ENCODE peak calls at places on chromosomes 1 and 21, in six cellular contexts. N, X, Z, L, U and O are unnamed samples. For H3K4me1, the result is how much of the 10 kb centered on the place peaks cover.

GRCh38 chr1:9838946-9839345 is 15.2 kb upstream of the CLSTN1 start:
- DNase-seq in X (no peak), U (no peak), L (no peak), Z (peak), N (no peak), O (no peak)

GRCh38 chr21:26840206-26840605 is 5.0 kb downstream of the ADAMTS1 start:
- DNase-seq in U (no peak), L (no peak), N (no peak), X (no peak), Z (peak), O (no peak)

GRCh38 chr1:155205969-155206593 is 1.6 kb downstream of the THBS3 start:
- DNase-seq in L (no peak), Z (peak), N (no peak), U (no peak), X (no peak), O (no peak)

GRCh38 chr1:228166170-228166936 is 749 bp downstream of the IBA57 start:
- DNase-seq in X (peak), L (peak), N (peak), U (peak), Z (peak), O (no peak)

GRCh38 chr1:48236716-48237470 is 14.4 kb downstream of the SLC5A9 start:
- DNase-seq in X (no peak), U (peak), Z (no peak), N (peak), L (no peak), O (no peak)

GRCh38 chr1:36258960-36259344 is 34.7 kb downstream of the THRAP3 start:
- DNase-seq in Z (no peak), X (no peak), L (no peak), U (peak), N (no peak), O (no peak)

GRCh38 chr1:169694304-169694703 is 17.1 kb downstream of the SELL start:
- DNase-seq in X (no peak), L (no peak), Z (no peak), U (no peak), N (no peak), O (no peak)

GRCh38 chr1:221761354-221762002 is 19.6 kb upstream of the DUSP10 start:
- DNase-seq in L (no peak), N (no peak), U (no peak), X (no peak), Z (no peak), O (no peak)

GRCh38 chr1:2786329-2787162 is 14.9 kb downstream of the TTC34 start:
- DNase-seq in L (peak), Z (peak), X (no peak), N (peak), U (no peak), O (no peak)

GRCh38 chr1:41514381-41514780 is 29.9 kb upstream of the EDN2 start:
- DNase-seq in Z (no peak), L (peak), U (no peak), X (no peak), N (no peak), O (no peak)

GRCh38 chr1:112643080-112643479 is 23.4 kb downstream of the CAPZA1 start:
- DNase-seq in X (no peak), Z (no peak), N (no peak), L (no peak), U (no peak), O (no peak)

GRCh38 chr1:51189421-51190073 is 46.5 kb upstream of the RNF11 start:
- DNase-seq in U (peak), N (peak), Z (no peak), X (no peak), L (peak), O (peak)

GRCh38 chr21:43919871-43920801 is 55.1 kb downstream of the AGPAT3 start:
- DNase-seq in L (no peak), Z (no peak), X (no peak), N (no peak), U (no peak), O (no peak)

GRCh38 chr21:44785620-44786344 is 15.8 kb downstream of the UBE2G2 start:
- DNase-seq in N (no peak), X (no peak), Z (no peak), U (peak), L (no peak), O (no peak)

GRCh38 chr1:113185463-113186104 is 112.6 kb downstream of the LRIG2 start:
- DNase-seq in Z (no peak), L (no peak), N (no peak), X (no peak), U (no peak), O (no peak)

GRCh38 chr1:236522937-236523703 is 662 bp upstream of the LGALS8 start:
- DNase-seq in N (no peak), Z (no peak), U (no peak), L (no peak), X (no peak), O (no peak)

GRCh38 chr21:27333091-27333490 is 366.2 kb upstream of the ADAMTS5 start:
- DNase-seq in U (no peak), L (no peak), X (no peak), N (no peak), Z (no peak), O (no peak)

GRCh38 chr1:46723901-46724300 is 5.0 kb upstream of the EFCAB14 start:
- DNase-seq in L (no peak), X (no peak), Z (no peak), U (no peak), N (no peak), O (no peak)

GRCh38 chr21:38244885-38245869 is 11.6 kb upstream of the KCNJ15 start:
- DNase-seq in X (no peak), N (no peak), L (no peak), U (peak), Z (no peak), O (no peak)

GRCh38 chr1:108831225-108831624 is 25.7 kb downstream of the AKNAD1 start:
- DNase-seq in Z (no peak), L (no peak), U (peak), X (no peak), N (no peak), O (no peak)

GRCh38 chr1:41483960-41484844 is at the start of gene EDN2:
- DNase-seq in U (no peak), L (peak), N (no peak), Z (peak), X (no peak), O (no peak)

GRCh38 chr1:41874350-41874749 is 44.4 kb downstream of the HIVEP3 start:
- DNase-seq in U (no peak), N (no peak), X (no peak), Z (no peak), L (no peak), O (no peak)

GRCh38 chr1:212858461-212859265 is 588 bp downstream of the FLVCR1 start:
- DNase-seq in X (no peak), L (peak), U (peak), Z (peak), N (no peak), O (no peak)

GRCh38 chr1:90402893-90403849 is 313.9 kb downstream of the BARHL2 start:
- DNase-seq in N (peak), U (peak), Z (no peak), L (peak), X (no peak), O (peak)

GRCh38 chr1:232669981-232670763 is 40.2 kb upstream of the SIPA1L2 start:
- DNase-seq in Z (no peak), L (no peak), X (no peak), N (no peak), U (peak), O (no peak)

GRCh38 chr1:23557471-23558124 is 1.7 kb downstream of the ID3 start:
- DNase-seq in Z (no peak), N (no peak), X (no peak), U (no peak), L (no peak), O (no peak)

GRCh38 chr1:42825058-42825851 is 8.1 kb upstream of the SVBP start:
- DNase-seq in N (no peak), L (no peak), X (no peak), U (no peak), Z (no peak), O (no peak)

GRCh38 chr1:3275471-3276340 is 178.8 kb upstream of the ARHGEF16 start:
- DNase-seq in Z (no peak), N (no peak), U (peak), L (no peak), X (peak), O (no peak)

GRCh38 chr1:198214924-198215323 is 58.1 kb downstream of the NEK7 start:
- DNase-seq in L (no peak), U (no peak), Z (no peak), N (no peak), X (no peak), O (no peak)

GRCh38 chr1:198220428-198220827 is 63.6 kb downstream of the NEK7 start:
- DNase-seq in U (peak), L (peak), N (no peak), Z (no peak), X (no peak), O (no peak)
- H3K27ac ChIP-seq in U (no peak), L (no peak), N (no peak), Z (no peak), X (no peak), O (no peak)

GRCh38 chr1:25680701-25681100 is 64.1 kb downstream of the MAN1C1 start:
- DNase-seq in L (no peak), Z (no peak), X (no peak), N (no peak), U (no peak), O (no peak)
- H3K4me1 ChIP-seq in L (under half), Z (under half), X (under half), N (under half), U (under half), O (under half)

GRCh38 chr1:238991730-238992490 is 394.5 kb upstream of the CHRM3 start:
- DNase-seq in U (peak), L (no peak), X (no peak), Z (no peak), N (no peak), O (no peak)
- H3K4me3 ChIP-seq in U (no peak), L (no peak), X (no peak), Z (no peak), N (no peak), O (no peak)

GRCh38 chr1:234320069-234320468 is 53.2 kb upstream of the COA6 start:
- DNase-seq in U (no peak), N (no peak), X (no peak), L (no peak), Z (no peak), O (no peak)
- H3K27ac ChIP-seq in U (no peak), N (no peak), X (no peak), L (no peak), Z (no peak), O (no peak)

GRCh38 chr1:193185861-193186714 is at the start of gene B3GALT2:
- DNase-seq in N (no peak), Z (no peak), L (no peak), U (peak), X (no peak), O (no peak)

GRCh38 chr1:193187114-193187513 is 701 bp upstream of the B3GALT2 start:
- DNase-seq in U (no peak), Z (no peak), X (no peak), N (no peak), L (no peak), O (no peak)

GRCh38 chr1:193189442-193190095 is 3.2 kb upstream of the B3GALT2 start:
- DNase-seq in U (no peak), X (no peak), Z (no peak), N (no peak), L (no peak), O (no peak)

GRCh38 chr1:193192586-193192985 is 6.2 kb upstream of the B3GALT2 start:
- DNase-seq in Z (no peak), N (no peak), U (peak), X (no peak), L (no peak), O (no peak)

GRCh38 chr1:193190096-193190744 is 3.8 kb upstream of the B3GALT2 start:
- DNase-seq in N (no peak), U (peak), X (no peak), Z (no peak), L (no peak), O (no peak)
- H3K4me1 ChIP-seq in N (under half), U (under half), X (under half), Z (under half), L (under half), O (under half)